ENCODE peak calls at places on chromosomes 1 and 21, in six cellular contexts. X, J, D, V, M and Q are unnamed samples.

GRCh38 chr1:226549937-226550670 is 1.5 kb downstream of the STUM start:
- DNase-seq in X (peak; percentile 74), J (peak; percentile 32), D (no peak), V (no peak), M (no peak), Q (no peak)

GRCh38 chr1:110674337-110675059 is at the start of gene KCNA3:
- DNase-seq in X (peak; percentile 67), J (peak; percentile 72), D (no peak), V (no peak), M (peak; percentile 68), Q (no peak)

GRCh38 chr21:37660709-37661108 is 255.5 kb downstream of the KCNJ6 start:
- DNase-seq in X (no peak), J (no peak), D (no peak), V (no peak), M (no peak), Q (no peak)

GRCh38 chr21:16195896-16196443 is 466.2 kb downstream of the USP25 start:
- DNase-seq in X (no peak), J (no peak), D (peak; percentile 36), V (no peak), M (no peak), Q (no peak)

GRCh38 chr1:42873670-42874069 is 27.3 kb downstream of the ZNF691 start:
- DNase-seq in X (no peak), J (no peak), D (no peak), V (no peak), M (no peak), Q (no peak)

GRCh38 chr1:185501099-185501498 is 184.1 kb upstream of the IVNS1ABP start:
- DNase-seq in X (no peak), J (no peak), D (no peak), V (no peak), M (no peak), Q (no peak)

GRCh38 chr1:167774710-167775109 is 52.9 kb downstream of the MPZL1 start:
- DNase-seq in X (no peak), J (no peak), D (peak; percentile 59), V (no peak), M (no peak), Q (peak; percentile 66)

GRCh38 chr1:23977187-23977853 is 2.8 kb downstream of the SRSF10 start:
- DNase-seq in X (no peak), J (no peak), D (no peak), V (no peak), M (no peak), Q (no peak)

GRCh38 chr1:157994081-157994581 is 686 bp downstream of the KIRREL1 start:
- DNase-seq in X (no peak), J (no peak), D (no peak), V (no peak), M (no peak), Q (no peak)

GRCh38 chr1:183164963-183165362 is 21.1 kb upstream of the LAMC2 start:
- DNase-seq in X (no peak), J (no peak), D (peak; percentile 50), V (no peak), M (no peak), Q (no peak)

GRCh38 chr1:112715264-112716053 is at the start of gene PPM1J:
- DNase-seq in X (peak; percentile 98), J (peak; percentile 100), D (peak; percentile 84), V (peak; percentile 77), M (peak; percentile 99), Q (peak; percentile 88)

GRCh38 chr1:113981962-113982931 is 3.0 kb downstream of the OLFML3 start:
- DNase-seq in X (no peak), J (no peak), D (peak; percentile 82), V (no peak), M (no peak), Q (peak; percentile 86)

GRCh38 chr1:15204931-15205330 is 42.1 kb upstream of the FHAD1 start:
- DNase-seq in X (no peak), J (no peak), D (no peak), V (no peak), M (no peak), Q (no peak)

GRCh38 chr1:43327549-43328292 is 9.9 kb upstream of the MPL start:
- DNase-seq in X (no peak), J (no peak), D (no peak), V (no peak), M (no peak), Q (peak; percentile 36)

GRCh38 chr21:28986677-28987076 is 6.0 kb downstream of the LTN1 start:
- DNase-seq in X (no peak), J (no peak), D (no peak), V (no peak), M (no peak), Q (no peak)

GRCh38 chr1:180486092-180486491 is 16.3 kb downstream of the ACBD6 start:
- DNase-seq in X (no peak), J (no peak), D (no peak), V (no peak), M (no peak), Q (no peak)

GRCh38 chr1:206753141-206753540 is 17.4 kb upstream of the IL19 start:
- DNase-seq in X (no peak), J (no peak), D (peak; percentile 74), V (no peak), M (no peak), Q (peak; percentile 57)

GRCh38 chr21:46022551-46023107 is 41.1 kb downstream of the COL6A1 start:
- DNase-seq in X (peak; percentile 26), J (no peak), D (no peak), V (no peak), M (no peak), Q (no peak)

GRCh38 chr1:187696092-187696491 is 867.3 kb downstream of the PLA2G4A start:
- DNase-seq in X (no peak), J (no peak), D (peak; percentile 62), V (no peak), M (no peak), Q (no peak)

GRCh38 chr1:207202480-207202879 is 98.4 kb downstream of the C4BPA start:
- DNase-seq in X (no peak), J (no peak), D (no peak), V (no peak), M (no peak), Q (no peak)

GRCh38 chr1:77015748-77016341 is 148.6 kb downstream of the ST6GALNAC5 start:
- DNase-seq in X (no peak), J (no peak), D (no peak), V (no peak), M (no peak), Q (no peak)

GRCh38 chr1:45545553-45546310 is 4.9 kb upstream of the AKR1A1 start:
- DNase-seq in X (no peak), J (no peak), D (no peak), V (no peak), M (no peak), Q (no peak)

GRCh38 chr1:47524272-47524671 is 86.4 kb downstream of the FOXD2 start:
- DNase-seq in X (no peak), J (no peak), D (no peak), V (no peak), M (no peak), Q (no peak)